ENCODE peak calls at places on chromosome 9, in eight cellular contexts. X, C, N, K, B, O, L and R are unnamed samples.
A peak's percentile ranks its signal among the peaks of the same experiment; 100 is the strongest.

GRCh38 chr9:111407813-111408212 is 76.4 kb downstream of the ECPAS start:
- DNase-seq in X (no peak), C (no peak), N (no peak), K (no peak), B (no peak), O (no peak), L (no peak), R (no peak)

GRCh38 chr9:87800456-87800855 is 74.5 kb downstream of the CTSL start:
- DNase-seq in X (no peak), C (no peak), N (no peak), K (no peak), B (no peak), O (no peak), L (no peak), R (no peak)

GRCh38 chr9:37758747-37759146 is 5.1 kb downstream of the TRMT10B start:
- DNase-seq in X (no peak), C (no peak), N (no peak), K (no peak), B (no peak), O (no peak), L (no peak), R (no peak)

GRCh38 chr9:130421802-130422276 is 22.9 kb upstream of the ASS1 start:
- DNase-seq in X (no peak), C (no peak), N (no peak), K (peak; percentile 91), B (no peak), O (no peak), L (no peak), R (no peak)

GRCh38 chr9:133528887-133529262 is 4.1 kb upstream of the MYMK start:
- DNase-seq in X (no peak), C (no peak), N (no peak), K (no peak), B (no peak), O (no peak), L (no peak), R (no peak)

GRCh38 chr9:38656896-38657295 is 36.5 kb upstream of the ANKRD18A start:
- DNase-seq in X (no peak), C (no peak), N (no peak), K (no peak), B (peak; percentile 80), O (no peak), L (no peak), R (no peak)

GRCh38 chr9:4297795-4298254 is 2.0 kb downstream of the GLIS3 start:
- DNase-seq in X (peak; percentile 45), C (peak; percentile 39), N (peak; percentile 88), K (peak; percentile 65), B (no peak), O (no peak), L (peak; percentile 71), R (peak; percentile 75)

GRCh38 chr9:70058569-70059161 is 15.0 kb downstream of the MAMDC2 start:
- DNase-seq in X (no peak), C (no peak), N (no peak), K (no peak), B (no peak), O (no peak), L (no peak), R (no peak)

GRCh38 chr9:5582835-5583195 is 46.1 kb upstream of the RIC1 start:
- DNase-seq in X (peak; percentile 46), C (peak; percentile 54), N (no peak), K (peak; percentile 89), B (no peak), O (no peak), L (no peak), R (no peak)

GRCh38 chr9:137511758-137512463 is 38.3 kb downstream of the PNPLA7 start:
- DNase-seq in X (no peak), C (no peak), N (peak; percentile 10), K (no peak), B (no peak), O (no peak), L (peak; percentile 68), R (peak; percentile 43)
- TF ChIP-seq POLR2A in X (no peak), C (no peak), N (no peak), K (no peak), B (no peak), O (no peak), L (no peak), R (no peak)

GRCh38 chr9:100697339-100697738 is 119.5 kb downstream of the CAVIN4 start:
- DNase-seq in X (no peak), C (no peak), N (no peak), K (no peak), B (no peak), O (no peak), L (no peak), R (no peak)

DNA sequence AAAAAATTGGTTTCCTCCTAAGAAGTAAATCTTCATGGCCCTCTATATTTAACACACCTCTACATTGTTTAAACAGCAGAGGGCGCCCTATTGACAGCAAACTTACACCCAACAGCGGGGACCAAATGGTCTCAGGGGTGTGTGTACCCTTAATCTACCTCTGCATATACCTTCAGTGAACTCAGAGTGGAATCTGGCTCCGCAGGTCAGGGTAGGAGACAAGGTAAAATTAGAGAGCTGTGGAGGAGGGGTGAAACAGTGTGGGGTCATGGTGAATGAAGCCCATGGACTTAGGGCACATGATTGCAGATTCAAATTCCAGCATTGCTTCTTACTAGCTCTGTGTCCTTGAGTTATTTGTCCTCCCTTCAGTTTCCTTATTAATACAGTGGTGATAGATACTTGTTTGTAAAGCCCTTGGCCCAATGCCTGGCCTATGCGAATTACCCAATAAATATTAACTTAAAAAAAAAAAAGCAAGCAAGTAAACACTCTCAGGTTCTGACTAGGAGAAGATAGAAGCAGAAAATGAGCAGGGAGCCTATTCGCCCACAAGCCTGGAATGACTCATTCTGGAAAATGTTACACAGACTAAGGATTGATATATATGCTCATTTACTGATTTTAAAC is 122.9 kb downstream of the CAVIN4 start:
- DNase-seq in X (no peak), C (no peak), N (no peak), K (peak; percentile 9), B (no peak), O (peak; percentile 32), L (peak; percentile 55), R (peak; percentile 45)
- TF ChIP-seq CTCF in X (peak; percentile 22), C (no peak), N (no peak), K (peak; percentile 27), B (no peak), O (peak; percentile 83), L (peak; percentile 43), R (peak; percentile 35)

GRCh38 chr9:135256568-135257354 is 169.3 kb downstream of the OLFM1 start:
- DNase-seq in X (no peak), C (no peak), N (peak; percentile 46), K (no peak), B (no peak), O (no peak), L (no peak), R (no peak)

GRCh38 chr9:135253305-135254004 is 166.0 kb downstream of the OLFM1 start:
- DNase-seq in X (no peak), C (no peak), N (peak; percentile 50), K (no peak), B (no peak), O (peak; percentile 23), L (no peak), R (no peak)

GRCh38 chr9:135254176-135255032 is 166.9 kb downstream of the OLFM1 start:
- DNase-seq in X (no peak), C (no peak), N (peak; percentile 57), K (no peak), B (no peak), O (no peak), L (no peak), R (no peak)

GRCh38 chr9:135255843-135256567 is 168.5 kb downstream of the OLFM1 start:
- DNase-seq in X (no peak), C (no peak), N (peak; percentile 49), K (no peak), B (no peak), O (no peak), L (no peak), R (no peak)

DNA sequence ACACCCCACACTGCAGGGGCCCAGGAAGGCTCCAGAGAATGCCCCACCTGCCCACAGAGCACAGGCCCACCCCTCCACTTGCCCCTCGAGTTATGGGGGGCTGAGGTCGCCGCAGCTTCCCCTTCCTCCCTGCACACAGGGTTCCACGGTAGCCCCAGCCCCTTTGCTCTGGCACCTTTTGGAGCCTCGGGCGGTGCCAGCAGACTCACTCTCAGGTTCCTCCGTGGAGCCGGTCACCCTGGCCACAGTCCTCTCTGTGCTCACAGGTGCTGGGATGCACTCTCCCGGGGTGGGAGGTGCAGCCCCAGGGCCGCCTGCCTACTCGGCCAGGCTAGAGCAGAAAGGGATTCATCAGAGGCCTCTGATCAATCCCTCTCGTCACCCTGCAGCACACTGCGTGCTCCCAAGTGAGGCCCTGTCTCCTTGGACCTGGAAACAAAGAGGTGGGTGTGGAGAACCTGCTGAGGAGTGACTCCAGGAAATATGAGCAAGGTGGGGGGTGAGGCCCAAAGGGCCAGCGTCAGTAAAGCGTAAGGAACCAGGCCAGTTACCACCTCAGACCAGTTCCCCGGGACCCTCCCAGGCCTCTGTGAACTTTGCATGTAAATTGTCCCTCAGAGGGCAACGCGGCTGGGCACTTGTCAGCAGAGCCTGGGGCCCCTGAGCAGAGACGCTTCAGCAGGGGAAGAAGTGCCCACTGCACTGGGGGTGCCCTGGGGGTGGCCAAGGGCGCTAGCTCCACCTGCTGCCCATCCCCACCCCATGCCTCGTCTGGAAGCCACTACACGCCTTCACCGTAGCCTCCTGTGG is 167.8 kb downstream of the OLFM1 start:
- DNase-seq in X (no peak), C (no peak), N (peak; percentile 46), K (no peak), B (no peak), O (no peak), L (no peak), R (no peak)
- H3K27ac ChIP-seq in X (no peak overlapping the region), C (no peak overlapping the region), N (no peak overlapping the region), K (no peak overlapping the region), B (no peak overlapping the region), O (no peak overlapping the region), L (no peak overlapping the region), R (no peak overlapping the region)

GRCh38 chr9:116163293-116164055 is 9.9 kb downstream of the PAPPA start:
- DNase-seq in X (no peak), C (no peak), N (no peak), K (no peak), B (no peak), O (no peak), L (no peak), R (no peak)

GRCh38 chr9:116165912-116166311 is 12.3 kb downstream of the PAPPA start:
- DNase-seq in X (no peak), C (no peak), N (no peak), K (peak; percentile 65), B (no peak), O (no peak), L (no peak), R (no peak)

GRCh38 chr9:116166713-116167112 is 13.1 kb downstream of the PAPPA start:
- DNase-seq in X (no peak), C (no peak), N (no peak), K (no peak), B (no peak), O (no peak), L (no peak), R (no peak)

GRCh38 chr9:116160676-116161571 is 7.3 kb downstream of the PAPPA start:
- DNase-seq in X (no peak), C (no peak), N (no peak), K (no peak), B (no peak), O (no peak), L (no peak), R (no peak)

DNA sequence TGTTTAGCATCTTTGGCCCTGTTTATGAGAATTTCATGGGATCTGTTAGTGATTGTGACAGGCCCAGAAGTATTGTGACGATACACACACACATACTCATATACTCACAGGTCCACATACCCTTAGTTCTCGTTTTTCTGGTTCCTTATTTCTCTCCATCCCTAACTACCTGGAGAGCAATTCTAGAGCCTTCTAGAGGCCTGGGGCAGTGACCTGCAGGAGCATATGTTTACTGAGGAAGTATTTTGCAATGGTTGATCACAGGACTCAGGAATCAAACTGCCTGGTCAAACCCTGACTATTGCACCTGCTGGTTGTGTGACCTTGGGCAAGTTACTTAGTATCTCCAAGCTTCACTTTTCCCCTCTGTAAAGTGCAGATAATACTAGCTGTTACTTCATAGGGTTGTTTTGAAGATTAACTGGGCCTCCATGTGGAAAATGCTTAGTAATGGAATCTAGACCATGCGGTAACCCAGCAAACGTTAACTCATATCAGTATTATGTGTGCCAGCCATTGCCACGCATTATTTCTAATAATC is 8.7 kb downstream of the PAPPA start:
- DNase-seq in X (no peak), C (no peak), N (no peak), K (no peak), B (no peak), O (no peak), L (peak; percentile 35), R (no peak)
- TF ChIP-seq POLR2A in X (no peak), C (no peak), N (no peak), K (no peak), B (no peak), O (no peak), L (no peak), R (no peak)